ENCODE peak calls at places on chromosome 6, in seven cellular contexts. R is brain microvascular endothelial cell, F is BJ, G is WERI-Rb-1, O is breast epithelium, V is kidney, T is body of pancreas. I is an unnamed sample. For H3K36me3, the result is how much of the 10 kb centered on the place peaks cover.

GRCh38 chr6:141580121-141580520 is 552.6 kb upstream of the GJE1 start:
- DNase-seq in F (no peak), T (no peak), V (no peak), O (no peak), G (no peak), R (no peak), I (no peak)

GRCh38 chr6:15431762-15432495 is 186.1 kb downstream of the JARID2 start:
- DNase-seq in V (no peak), T (no peak), O (no peak), F (no peak), G (peak), R (peak), I (peak)

GRCh38 chr6:72913797-72914196 is 291.9 kb downstream of the KCNQ5 start:
- DNase-seq in V (no peak), T (no peak), F (no peak), G (no peak), R (no peak), O (no peak), I (peak)

GRCh38 chr6:33477864-33478263 is 23.5 kb downstream of the ZBTB9 start:
- DNase-seq in O (no peak), R (no peak), G (no peak), V (no peak), T (no peak), F (no peak), I (no peak)

GRCh38 chr6:167350731-167351655 is 26.1 kb downstream of the TTLL2 start:
- DNase-seq in R (peak), O (peak), F (no peak), T (peak), V (peak), G (peak), I (peak)

GRCh38 chr6:19812512-19813119 is 24.6 kb upstream of the ID4 start:
- DNase-seq in R (peak), V (no peak), T (peak), F (no peak), O (no peak), G (no peak), I (peak)

GRCh38 chr6:161444464-161444863 is 170.6 kb upstream of the AGPAT4 start:
- DNase-seq in T (peak), V (no peak), O (no peak), F (no peak), R (no peak), G (no peak), I (peak)

GRCh38 chr6:73491371-73491770 is 29.5 kb downstream of the EEF1A1 start:
- DNase-seq in R (no peak), O (no peak), F (no peak), G (no peak), T (no peak), V (no peak), I (peak)

GRCh38 chr6:7502743-7503142 is 38.7 kb upstream of the DSP start:
- DNase-seq in R (no peak), T (no peak), F (no peak), G (no peak), V (no peak), O (no peak), I (no peak)

GRCh38 chr6:20630617-20631448 is 96.6 kb downstream of the CDKAL1 start:
- DNase-seq in F (no peak), V (no peak), T (no peak), O (no peak), G (no peak), R (no peak), I (peak)

GRCh38 chr6:148407372-148407771 is 64.7 kb downstream of the SASH1 start:
- DNase-seq in R (peak), V (no peak), G (no peak), F (peak), T (no peak), O (no peak), I (peak)

GRCh38 chr6:16805190-16805860 is 44.1 kb upstream of the ATXN1 start:
- DNase-seq in G (peak), F (no peak), T (no peak), R (no peak), V (no peak), O (no peak), I (peak)

GRCh38 chr6:152189736-152190135 is 382.3 kb downstream of the ESR1 start:
- DNase-seq in R (no peak), G (no peak), T (no peak), V (no peak), F (no peak), O (no peak), I (peak)

GRCh38 chr6:15331629-15332241 is 85.9 kb downstream of the JARID2 start:
- DNase-seq in G (no peak), O (no peak), T (no peak), V (no peak), R (no peak), F (no peak), I (no peak)

GRCh38 chr6:40386200-40386599 is 201.0 kb downstream of the LRFN2 start:
- DNase-seq in T (no peak), V (no peak), F (no peak), G (peak), O (no peak), R (no peak), I (no peak)

GRCh38 chr6:39790772-39791171 is 1.4 kb upstream of the DAAM2 start:
- DNase-seq in R (no peak), O (no peak), T (no peak), V (no peak), G (no peak), F (no peak), I (no peak)

GRCh38 chr6:33589723-33590530 is 9.9 kb upstream of the BAK1 start:
- DNase-seq in F (peak), G (peak), V (peak), R (peak), T (peak), O (peak), I (peak)

DNA sequence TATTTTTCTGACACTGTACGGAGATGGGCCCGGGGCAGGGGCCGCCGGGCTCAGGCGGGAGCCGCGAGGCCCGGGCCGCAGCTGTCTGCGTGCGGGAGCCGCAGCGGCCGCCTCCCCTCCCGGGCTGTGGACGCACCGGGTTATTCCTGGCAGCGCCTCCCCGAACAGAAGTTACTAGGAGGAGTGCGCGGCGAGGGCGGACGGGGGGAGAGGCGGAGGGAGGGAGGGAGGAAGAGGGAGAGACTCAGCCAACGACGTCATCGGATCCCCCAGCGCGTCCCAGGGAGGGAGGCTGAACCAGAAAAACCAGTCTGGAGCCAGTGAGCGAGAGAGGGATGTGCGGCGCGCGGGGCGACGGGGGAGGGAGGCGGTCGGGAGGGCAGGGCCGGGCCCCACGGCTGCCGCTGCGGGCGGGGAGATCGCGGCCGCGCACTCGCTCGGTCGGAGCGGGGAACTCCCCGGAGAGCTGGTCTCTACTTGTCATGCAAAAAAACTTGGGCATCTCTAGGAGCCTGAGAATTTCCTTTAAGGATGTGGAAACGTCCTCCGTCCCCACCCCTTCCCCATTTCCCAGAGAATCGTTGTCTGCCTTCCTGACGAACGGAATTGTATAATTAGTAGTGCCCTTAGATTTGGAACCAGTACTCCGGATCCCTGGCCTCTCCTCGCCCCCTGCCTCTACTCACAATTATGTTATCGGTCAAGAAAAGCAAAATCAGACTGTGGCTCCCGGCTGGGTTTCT is 1.4 kb upstream of the HIVEP2 start:
- DNase-seq in V (peak), F (peak), R (peak), G (peak), T (peak), O (peak), I (peak)
- TF ChIP-seq CTCF in V (no peak), F (no peak), R (no peak), G (no peak), T (no peak), O (no peak), I (no peak)

DNA sequence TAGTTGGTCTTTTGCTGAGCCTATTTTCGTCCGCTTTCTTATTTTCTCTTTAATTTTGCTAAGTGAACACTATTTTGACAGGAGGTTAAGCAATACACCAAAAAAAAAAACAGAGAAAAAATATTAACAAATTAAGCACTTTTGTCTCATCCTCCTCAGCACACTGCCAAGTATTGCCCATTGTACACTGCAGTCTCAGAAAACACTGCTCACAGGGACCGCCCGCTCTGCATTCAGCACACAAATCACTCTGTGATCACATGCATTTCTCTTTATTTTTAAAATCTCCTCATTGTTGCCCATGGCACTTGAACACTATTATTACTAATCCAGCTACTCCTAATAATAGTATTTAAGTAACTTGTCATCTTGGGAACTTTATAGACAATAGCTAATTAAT is 140.7 kb downstream of the BTBD9 start:
- DNase-seq in R (no peak), V (no peak), T (no peak), G (no peak), F (no peak), O (no peak), I (no peak)
- H3K4me3 ChIP-seq in R (no peak), V (no peak), T (no peak), G (no peak), F (no peak), O (no peak), I (no peak)

DNA sequence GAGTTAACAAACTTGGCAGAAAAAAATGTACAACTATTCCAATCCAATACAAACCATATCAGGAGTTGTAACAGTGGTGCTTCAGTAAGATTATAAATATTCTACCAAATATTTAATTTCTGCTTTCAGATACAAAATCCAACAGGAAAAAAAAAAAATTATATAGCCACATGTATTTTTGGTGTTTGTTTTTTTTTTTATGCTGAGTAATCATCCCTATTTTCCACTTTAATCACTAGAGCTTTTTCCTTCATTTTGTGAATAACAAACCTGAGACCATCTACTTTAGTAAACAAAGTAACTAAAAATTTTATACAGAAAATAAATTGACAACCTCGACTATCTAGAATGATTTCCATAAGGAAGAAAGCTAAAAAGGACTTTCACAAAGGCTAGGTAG is 36.2 kb downstream of the MMS22L start:
- DNase-seq in T (no peak), V (no peak), F (no peak), G (no peak), O (no peak), R (no peak), I (no peak)
- H3K36me3 ChIP-seq in T (under half), V (under half), F (under half), G (half or more), O (under half), R (under half), I (under half)

GRCh38 chr6:26249959-26250805 is 114.8 kb upstream of the BTN3A2 start:
- DNase-seq in G (no peak), O (peak), V (peak), R (peak), F (no peak), T (no peak), I (peak)
- TF ChIP-seq CTCF in G (no peak), O (peak), V (no peak), R (peak), F (peak), T (no peak), I (peak)

GRCh38 chr6:150617062-150617461 is 17.4 kb downstream of the PLEKHG1 start:
- DNase-seq in F (no peak), V (no peak), O (no peak), R (no peak), G (no peak), T (no peak), I (no peak)
- H3K4me3 ChIP-seq in F (no peak), V (no peak), O (no peak), R (no peak), G (no peak), T (no peak), I (no peak)

DNA sequence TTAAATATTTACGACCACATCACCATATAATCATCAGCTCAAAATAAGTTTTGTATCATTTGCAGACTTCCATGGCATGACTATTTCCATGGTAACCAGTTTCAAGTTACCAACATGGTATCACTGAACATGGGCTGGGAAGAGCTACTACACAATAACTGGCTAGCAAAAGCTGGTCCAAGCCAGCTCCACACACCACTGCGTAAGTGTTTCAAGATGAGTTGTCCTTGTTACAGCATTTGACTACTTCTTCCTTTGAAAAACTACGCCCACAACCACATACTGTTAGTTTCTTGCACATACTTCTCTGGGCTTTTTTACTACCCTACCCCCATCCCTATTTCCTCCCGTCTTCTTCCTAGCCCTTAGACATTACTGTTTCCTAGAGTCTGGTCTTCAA is 8.5 kb downstream of the CD164 start:
- DNase-seq in T (no peak), G (no peak), R (no peak), F (no peak), O (no peak), V (no peak), I (no peak)
- H3K36me3 ChIP-seq in T (under half), G (half or more), R (under half), F (under half), O (under half), V (under half), I (under half)

GRCh38 chr6:131163886-131164285 is 28.6 kb downstream of the AKAP7 start:
- DNase-seq in F (no peak), G (no peak), T (no peak), R (peak), V (no peak), O (no peak), I (no peak)

GRCh38 chr6:131164506-131164905 is 29.2 kb downstream of the AKAP7 start:
- DNase-seq in G (no peak), V (no peak), O (no peak), R (no peak), T (no peak), F (no peak), I (no peak)

GRCh38 chr6:131169613-131170012 is 34.3 kb downstream of the AKAP7 start:
- DNase-seq in V (no peak), F (no peak), O (no peak), G (no peak), T (no peak), R (no peak), I (no peak)

GRCh38 chr6:131172237-131172636 is 37.0 kb downstream of the AKAP7 start:
- DNase-seq in O (no peak), V (no peak), G (no peak), F (no peak), T (no peak), R (peak), I (peak)

DNA sequence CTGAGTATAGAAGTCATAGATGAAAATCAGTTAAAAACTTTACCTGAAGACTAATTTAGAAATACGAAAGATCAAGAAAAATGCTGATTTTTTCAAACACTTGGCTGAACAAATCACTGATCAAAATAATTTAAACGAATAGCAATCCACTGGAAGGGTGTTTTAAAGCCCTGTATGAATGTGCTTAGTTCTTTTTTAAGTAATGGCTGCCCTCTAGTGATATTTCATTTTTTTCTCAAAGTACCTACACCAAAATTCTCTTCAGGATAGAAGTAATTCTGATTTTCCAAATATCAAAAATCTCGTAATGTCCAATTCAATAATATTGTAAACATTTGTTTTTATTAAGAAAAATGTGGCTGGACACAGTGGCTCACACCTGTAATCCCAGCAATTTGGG is 32.5 kb downstream of the AKAP7 start:
- DNase-seq in O (no peak), R (no peak), G (no peak), T (no peak), V (no peak), F (no peak), I (no peak)
- TF ChIP-seq CTCF in O (no peak), R (no peak), G (no peak), T (no peak), V (no peak), F (no peak), I (no peak)

GRCh38 chr6:109092074-109092473 is 2.6 kb downstream of the SESN1 start:
- DNase-seq in R (no peak), V (no peak), O (no peak), G (no peak), T (no peak), F (no peak), I (no peak)
- H3K4me3 ChIP-seq in R (no peak), V (peak), O (peak), G (no peak), T (no peak), F (no peak), I (no peak)

GRCh38 chr6:37314117-37314802 is 39.5 kb upstream of the RNF8 start:
- DNase-seq in F (no peak), R (no peak), G (no peak), V (no peak), T (no peak), O (no peak), I (no peak)
- H3K36me3 ChIP-seq in F (under half), R (under half), G (half or more), V (half or more), T (under half), O (under half), I (under half)